ENCODE peak calls at places on chromosomes 3 and 15, in five cellular contexts. C, B, F, U and T are unnamed samples.

GRCh38 chr3:133444071-133444774 is 44.4 kb downstream of the BFSP2 start:
- DNase-seq in B (no peak), F (peak; percentile 54), U (peak; percentile 46), C (no peak), T (no peak)

GRCh38 chr3:30702038-30702437 is 95.6 kb downstream of the TGFBR2 start:
- DNase-seq in U (no peak), C (no peak), B (no peak), F (no peak), T (no peak)

GRCh38 chr15:100284701-100285100 is 57.1 kb downstream of the ADAMTS17 start:
- DNase-seq in U (no peak), F (peak; percentile 31), B (no peak), C (no peak), T (no peak)

GRCh38 chr3:193946945-193947344 is 189.0 kb upstream of the HES1 start:
- DNase-seq in F (peak; percentile 16), C (peak; percentile 79), U (no peak), B (no peak), T (no peak)

GRCh38 chr15:83904107-83904720 is 250.3 kb downstream of the ADAMTSL3 start:
- DNase-seq in B (no peak), F (no peak), U (peak; percentile 23), C (no peak), T (peak; percentile 92)

GRCh38 chr3:150757364-150757763 is 5.6 kb downstream of the SIAH2 start:
- DNase-seq in C (no peak), F (no peak), U (no peak), B (no peak), T (no peak)

GRCh38 chr3:184760337-184761119 is 48.7 kb upstream of the MAGEF1 start:
- DNase-seq in F (no peak), B (no peak), U (no peak), C (no peak), T (no peak)

GRCh38 chr3:37864904-37865303 is 3.2 kb downstream of the CTDSPL start:
- DNase-seq in F (peak; percentile 49), U (no peak), B (no peak), C (no peak), T (no peak)

GRCh38 chr3:181971424-181971823 is 259.7 kb downstream of the SOX2 start:
- DNase-seq in B (no peak), C (no peak), U (no peak), F (no peak), T (no peak)

GRCh38 chr3:5022966-5023776 is 43.9 kb downstream of the BHLHE40 start:
- DNase-seq in U (peak; percentile 92), C (peak; percentile 97), B (peak; percentile 98), F (no peak), T (peak; percentile 98)

GRCh38 chr3:114899186-114899931 is 247.7 kb downstream of the ZBTB20 start:
- DNase-seq in F (peak; percentile 34), U (no peak), B (no peak), C (no peak), T (peak; percentile 69)

GRCh38 chr3:131067983-131068382 is 41.3 kb downstream of the NEK11 start:
- DNase-seq in C (no peak), F (no peak), U (no peak), B (no peak), T (no peak)

GRCh38 chr3:99674086-99674789 is 35.8 kb downstream of the COL8A1 start:
- DNase-seq in F (no peak), B (no peak), C (no peak), U (peak; percentile 27), T (peak; percentile 63)

GRCh38 chr15:90603893-90604292 is 74.2 kb downstream of the CRTC3 start:
- DNase-seq in B (no peak), F (peak; percentile 67), U (peak; percentile 50), C (no peak), T (no peak)

GRCh38 chr3:196168808-196169391 is 42.3 kb downstream of the ZDHHC19 start:
- DNase-seq in B (no peak), U (no peak), F (no peak), C (no peak), T (no peak)

GRCh38 chr15:79680721-79681120 is 216.1 kb downstream of the MTHFS start:
- DNase-seq in B (peak; percentile 52), U (peak; percentile 81), C (no peak), F (no peak), T (peak; percentile 43)

GRCh38 chr3:15636028-15636709 is 34.6 kb downstream of the BTD start:
- DNase-seq in U (peak; percentile 96), B (peak; percentile 82), C (peak; percentile 67), F (no peak), T (peak; percentile 87)

GRCh38 chr15:57064033-57064432 is 145.6 kb downstream of the TCF12 start:
- DNase-seq in U (peak; percentile 82), C (no peak), B (no peak), F (no peak), T (no peak)

GRCh38 chr3:72275296-72275820 is 490.4 kb upstream of the PROK2 start:
- DNase-seq in F (no peak), B (no peak), U (no peak), C (no peak), T (no peak)

GRCh38 chr3:30161370-30161769 is 445.0 kb upstream of the TGFBR2 start:
- DNase-seq in F (no peak), C (no peak), B (peak; percentile 23), U (peak; percentile 86), T (peak; percentile 81)

GRCh38 chr3:24521306-24522154 is 26.9 kb upstream of the THRB start:
- DNase-seq in F (peak; percentile 68), B (no peak), U (peak; percentile 76), C (no peak), T (no peak)

GRCh38 chr3:185823280-185824044 is 1.4 kb downstream of the IGF2BP2 start:
- DNase-seq in U (peak; percentile 62), B (no peak), C (no peak), F (peak; percentile 57), T (no peak)

GRCh38 chr3:3071136-3071535 is 39.0 kb downstream of the IL5RA start:
- DNase-seq in C (no peak), F (no peak), U (no peak), B (no peak), T (no peak)

GRCh38 chr3:13506239-13506638 is 26.1 kb downstream of the HDAC11 start:
- DNase-seq in C (no peak), F (no peak), B (no peak), U (no peak), T (no peak)

GRCh38 chr15:62606376-62607164 is 436.0 kb upstream of the TPM1 start:
- DNase-seq in C (peak; percentile 58), B (peak; percentile 99), U (peak; percentile 98), F (no peak), T (peak; percentile 98)

GRCh38 chr3:99690761-99691369 is 52.5 kb downstream of the COL8A1 start:
- DNase-seq in B (no peak), C (no peak), U (no peak), F (no peak), T (no peak)

GRCh38 chr3:103712320-103713008 is 1277.6 kb downstream of the ZPLD1 start:
- DNase-seq in B (no peak), U (peak; percentile 0), F (no peak), C (peak; percentile 21), T (peak; percentile 16)

GRCh38 chr3:37955918-37956317 is 34.7 kb upstream of the VILL start:
- DNase-seq in C (no peak), F (no peak), B (no peak), U (no peak), T (no peak)

GRCh38 chr15:70702584-70702983 is 60.8 kb downstream of the UACA start:
- DNase-seq in C (no peak), B (no peak), F (no peak), U (no peak), T (no peak)

GRCh38 chr15:70698412-70698811 is 64.9 kb downstream of the UACA start:
- DNase-seq in C (no peak), F (no peak), U (no peak), B (no peak), T (no peak)

GRCh38 chr15:70701891-70702568 is 61.3 kb downstream of the UACA start:
- DNase-seq in F (no peak), U (peak; percentile 59), B (no peak), C (no peak), T (peak; percentile 30)

GRCh38 chr15:70698991-70699390 is 64.4 kb downstream of the UACA start:
- DNase-seq in F (no peak), C (no peak), U (no peak), B (no peak), T (no peak)

GRCh38 chr15:70699873-70700272 is 63.5 kb downstream of the UACA start:
- DNase-seq in U (no peak), C (no peak), F (no peak), B (no peak), T (no peak)
- H3K4me3 ChIP-seq in U (no peak overlapping the region), C (no peak overlapping the region), F (no peak overlapping the region), B (no peak overlapping the region), T (no peak overlapping the region)

DNA sequence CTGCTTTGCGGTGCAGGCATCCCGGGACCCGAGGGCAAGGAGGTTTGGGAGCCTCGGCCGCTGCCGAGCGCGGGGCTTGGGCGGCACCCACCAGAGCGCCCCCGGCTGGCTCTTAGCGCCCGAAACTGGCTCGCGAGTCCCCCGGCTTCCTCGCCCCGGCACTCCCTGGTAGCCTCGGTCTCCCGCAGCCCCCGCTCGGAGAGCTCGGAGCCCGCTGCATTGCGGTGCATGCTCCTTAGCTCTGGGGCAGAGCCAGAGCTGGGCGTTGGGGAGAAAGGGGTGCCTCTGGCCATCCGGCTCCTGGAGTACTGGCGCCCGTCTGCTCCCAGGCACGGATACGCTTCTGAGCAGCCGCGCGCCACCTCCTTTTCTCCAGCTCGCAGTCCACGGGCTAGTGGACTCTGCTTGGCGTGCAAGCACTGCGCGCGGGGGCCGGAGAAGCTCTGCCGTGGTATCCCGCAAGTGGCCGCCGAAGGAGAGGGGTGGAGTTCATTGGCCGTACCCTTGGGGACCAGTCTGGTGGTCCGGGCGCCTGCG is 784 bp downstream of the EPHB1 start:
- DNase-seq in F (no peak), C (no peak), U (peak; percentile 59), B (no peak), T (no peak)
- H3K4me3 ChIP-seq in F (peak overlapping the region; percentile 43), C (no peak overlapping the region), U (peak overlapping the region; percentile 58), B (peak overlapping the region; percentile 55), T (peak overlapping the region; percentile 57)

GRCh38 chr15:91710072-91710471 is 143.4 kb upstream of the SLCO3A1 start:
- DNase-seq in F (no peak), B (no peak), U (no peak), C (no peak), T (no peak)

GRCh38 chr15:91704343-91704742 is 149.2 kb upstream of the SLCO3A1 start:
- DNase-seq in U (no peak), B (no peak), F (no peak), C (no peak), T (no peak)

GRCh38 chr15:91711384-91712082 is 142.0 kb upstream of the SLCO3A1 start:
- DNase-seq in F (no peak), U (no peak), B (no peak), C (no peak), T (no peak)

GRCh38 chr15:91706366-91707032 is 147.0 kb upstream of the SLCO3A1 start:
- DNase-seq in B (no peak), C (peak; percentile 49), U (peak; percentile 1), F (peak; percentile 81), T (peak; percentile 2)
- H3K4me3 ChIP-seq in B (no peak overlapping the region), C (no peak overlapping the region), U (no peak overlapping the region), F (no peak overlapping the region), T (no peak overlapping the region)

GRCh38 chr3:157824281-157824680 is 281.9 kb downstream of the SHOX2 start:
- DNase-seq in B (no peak), F (no peak), U (no peak), C (no peak), T (no peak)

GRCh38 chr3:157823050-157823449 is 283.2 kb downstream of the SHOX2 start:
- DNase-seq in U (no peak), B (no peak), C (no peak), F (no peak), T (no peak)

GRCh38 chr3:157816296-157816695 is 289.9 kb downstream of the SHOX2 start:
- DNase-seq in U (no peak), B (no peak), F (no peak), C (no peak), T (no peak)

GRCh38 chr3:157819826-157820517 is 286.2 kb downstream of the SHOX2 start:
- DNase-seq in B (no peak), U (no peak), C (no peak), F (no peak), T (no peak)

GRCh38 chr3:157819415-157819814 is 286.8 kb downstream of the SHOX2 start:
- DNase-seq in C (no peak), B (no peak), U (no peak), F (no peak), T (no peak)
- H3K4me3 ChIP-seq in C (no peak overlapping the region), B (no peak overlapping the region), U (no peak overlapping the region), F (no peak overlapping the region), T (no peak overlapping the region)